ENCODE peak calls at places on chromosomes 11 and 22, in four cellular contexts. One of them, this sample, is unnamed.

GRCh38 chr11:6681949-6682348 is 1.2 kb downstream of the MRPL17 start:
- DNase-seq in lung: no peak
- DNase-seq in A549: no peak
- DNase-seq in BJ: no peak
- DNase-seq in this sample: no peak

GRCh38 chr11:3840870-3841425 is at the start of gene RHOG:
- DNase-seq in BJ: no peak
- DNase-seq in A549: peak
- DNase-seq in lung: peak
- DNase-seq in this sample: no peak

GRCh38 chr11:89613916-89614315 is 96.2 kb upstream of the TRIM77 start:
- DNase-seq in BJ: no peak
- DNase-seq in A549: no peak
- DNase-seq in lung: no peak
- DNase-seq in this sample: no peak

GRCh38 chr11:6438979-6439571 is 1.7 kb downstream of the HPX start:
- DNase-seq in lung: peak
- DNase-seq in A549: peak
- DNase-seq in BJ: no peak
- DNase-seq in this sample: no peak

GRCh38 chr11:123062892-123063395 is 1.0 kb upstream of the HSPA8 start:
- DNase-seq in A549: no peak
- DNase-seq in BJ: no peak
- DNase-seq in lung: no peak
- DNase-seq in this sample: no peak

GRCh38 chr22:36746571-36746970 is 29.3 kb downstream of the IFT27 start:
- DNase-seq in lung: no peak
- DNase-seq in BJ: no peak
- DNase-seq in A549: no peak
- DNase-seq in this sample: no peak

GRCh38 chr22:45322873-45323525 is 13.3 kb downstream of the FAM118A start:
- DNase-seq in BJ: no peak
- DNase-seq in lung: no peak
- DNase-seq in A549: no peak
- DNase-seq in this sample: no peak

GRCh38 chr11:299081-299891 is at the start of gene IFITM5:
- DNase-seq in lung: no peak
- DNase-seq in A549: no peak
- DNase-seq in BJ: no peak
- DNase-seq in this sample: no peak

GRCh38 chr11:121688860-121689614 is 236.3 kb upstream of the SORL1-AS1 start:
- DNase-seq in lung: no peak
- DNase-seq in A549: no peak
- DNase-seq in BJ: no peak
- DNase-seq in this sample: no peak

GRCh38 chr22:29799217-29799680 is 32.1 kb downstream of the UQCR10 start:
- DNase-seq in BJ: peak
- DNase-seq in A549: peak
- DNase-seq in lung: peak
- DNase-seq in this sample: peak

GRCh38 chr11:132126973-132127900 is 756.8 kb downstream of the NTM start:
- DNase-seq in A549: no peak
- DNase-seq in BJ: peak
- DNase-seq in lung: peak
- DNase-seq in this sample: peak

DNA sequence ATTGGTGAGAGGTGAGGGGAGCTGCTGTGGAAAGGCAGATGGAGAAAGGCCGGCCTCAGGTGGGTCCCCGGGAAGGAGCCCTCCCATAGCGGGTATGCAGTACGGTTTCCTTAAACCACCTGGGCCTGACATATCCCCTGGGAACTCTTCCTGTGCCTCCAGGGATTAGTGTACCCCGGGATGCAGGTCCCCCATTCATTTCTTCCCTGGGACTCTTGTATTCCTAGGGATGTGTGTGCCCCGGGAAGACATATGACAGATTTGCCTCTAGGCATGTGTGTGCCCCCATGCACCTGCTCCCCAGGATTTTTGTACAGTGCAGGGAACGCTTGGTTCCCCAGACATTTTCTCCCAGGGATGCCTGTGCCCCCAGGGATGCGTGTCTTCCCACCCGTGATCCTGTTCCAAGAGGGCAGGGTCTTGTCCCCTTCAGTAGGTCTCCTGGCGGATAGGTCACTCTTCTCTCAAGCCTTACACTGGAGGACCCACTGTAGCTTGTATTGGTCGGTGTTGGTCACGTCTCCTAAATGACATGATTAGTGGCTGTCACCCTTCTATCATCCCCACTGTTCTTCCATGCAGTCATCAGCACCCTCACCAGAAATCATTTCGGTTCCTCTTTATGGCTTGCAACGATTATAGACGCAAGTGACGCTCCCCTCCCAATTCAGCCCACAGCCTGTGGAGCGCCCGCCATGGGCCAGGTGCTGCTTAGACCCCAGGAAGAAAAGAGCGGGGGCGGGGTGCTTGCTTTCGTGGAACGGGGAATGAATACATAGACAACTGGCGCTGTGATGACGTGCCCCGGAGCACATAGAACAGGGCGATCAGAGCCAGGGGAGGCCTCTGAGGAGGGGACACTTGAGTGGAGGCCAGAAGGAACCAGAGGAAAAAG is 1.3 kb downstream of the PARVB start:
- DNase-seq in lung: no peak
- DNase-seq in A549: no peak
- DNase-seq in BJ: no peak
- DNase-seq in this sample: no peak
- H3K4me3 ChIP-seq in lung: no peak
- H3K4me3 ChIP-seq in A549: peak
- H3K4me3 ChIP-seq in BJ: peak
- H3K4me3 ChIP-seq in this sample: peak

DNA sequence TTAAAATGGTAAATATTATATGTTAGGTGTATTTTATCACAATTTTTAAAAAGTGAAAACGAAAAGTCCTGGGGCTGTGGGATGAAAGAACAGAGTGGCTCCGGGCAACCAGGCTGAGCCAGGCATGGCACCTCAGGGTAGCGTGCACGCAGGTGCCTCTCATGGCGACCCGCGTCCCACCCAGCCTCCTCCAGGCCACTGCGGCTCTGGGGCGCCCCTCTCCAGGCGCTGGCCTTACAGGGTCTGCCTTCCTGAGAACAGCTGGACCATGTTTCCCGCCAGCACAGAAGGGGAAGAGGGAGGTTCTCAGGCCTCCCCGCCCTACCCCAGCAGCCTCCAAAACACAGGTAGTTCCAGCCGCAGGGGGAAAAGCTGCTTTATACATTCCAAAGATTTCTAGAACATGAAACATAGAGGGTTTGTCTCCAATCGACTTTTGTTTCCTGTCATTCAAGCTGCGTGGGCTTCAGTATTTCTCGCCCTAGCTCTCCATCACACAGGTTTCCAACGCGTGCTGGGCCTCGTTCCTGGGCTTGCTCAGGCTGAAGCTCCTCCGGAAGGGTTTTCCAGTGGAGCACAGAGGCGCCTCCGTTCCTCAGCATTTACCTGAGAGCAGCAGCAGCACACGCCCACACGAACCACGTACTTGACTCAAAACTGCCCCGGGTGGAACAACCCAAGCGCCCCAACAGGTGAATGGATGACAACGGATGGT is 10.5 kb downstream of the EHD1 start:
- DNase-seq in A549: no peak
- DNase-seq in BJ: no peak
- DNase-seq in lung: no peak
- DNase-seq in this sample: no peak
- TF ChIP-seq CTCF in A549: no peak
- TF ChIP-seq CTCF in BJ: no peak
- TF ChIP-seq CTCF in lung: no peak
- TF ChIP-seq CTCF in this sample: no peak

GRCh38 chr22:30821863-30822215 is 127.2 kb downstream of the OSBP2 start:
- DNase-seq in lung: no peak
- DNase-seq in A549: no peak
- DNase-seq in BJ: no peak
- DNase-seq in this sample: no peak
- H3K4me3 ChIP-seq in lung: no peak
- H3K4me3 ChIP-seq in A549: no peak
- H3K4me3 ChIP-seq in BJ: peak
- H3K4me3 ChIP-seq in this sample: peak

GRCh38 chr22:21642584-21643448 is 714 bp downstream of the SDF2L1 start:
- DNase-seq in A549: peak
- DNase-seq in BJ: no peak
- DNase-seq in lung: peak
- DNase-seq in this sample: no peak
- TF ChIP-seq CTCF in A549: peak
- TF ChIP-seq CTCF in BJ: peak
- TF ChIP-seq CTCF in lung: peak
- TF ChIP-seq CTCF in this sample: peak

DNA sequence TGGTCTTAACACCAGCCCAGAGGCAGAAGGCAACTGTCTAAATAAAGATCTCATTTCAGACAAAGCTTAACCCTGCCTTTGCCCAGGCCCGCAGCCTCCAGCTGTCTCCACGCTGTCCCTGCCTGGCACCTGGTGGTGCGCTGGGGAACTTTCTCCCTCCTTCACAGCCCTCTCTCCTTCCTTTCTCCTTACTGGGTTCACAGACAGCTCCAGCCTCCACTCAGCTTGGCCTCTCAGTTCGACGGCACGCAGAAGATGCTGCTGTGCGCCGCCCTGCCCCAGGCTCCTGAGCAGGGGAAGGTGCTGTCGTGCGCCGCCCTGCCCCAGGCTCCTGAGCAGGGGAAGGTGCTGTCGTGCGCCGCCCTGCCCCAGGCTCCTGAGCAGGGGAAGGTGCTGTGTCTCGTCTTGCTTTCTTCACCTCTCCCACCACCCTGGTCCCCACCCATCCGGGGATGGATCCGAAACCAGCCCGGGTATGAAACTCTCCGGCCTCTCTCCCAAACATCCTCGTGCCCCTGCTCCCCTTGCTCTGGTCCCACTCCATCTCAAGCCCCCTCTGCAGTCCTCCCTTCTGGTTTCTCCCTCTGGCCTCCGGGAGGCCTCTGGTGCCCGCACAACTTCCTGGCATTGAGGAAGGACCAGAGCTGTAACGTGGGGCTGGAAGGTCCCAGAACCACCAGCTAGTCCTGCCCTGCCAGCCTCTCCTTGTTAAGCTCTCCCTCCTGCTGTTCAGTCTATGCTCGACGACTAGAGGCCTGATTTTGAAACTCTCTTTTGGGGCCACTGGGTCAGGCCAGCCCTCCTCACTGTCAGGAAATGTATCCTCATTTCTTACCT is 22.9 kb upstream of the JAM3 start:
- DNase-seq in lung: no peak
- DNase-seq in BJ: no peak
- DNase-seq in A549: no peak
- DNase-seq in this sample: no peak
- H3K4me3 ChIP-seq in lung: no peak
- H3K4me3 ChIP-seq in BJ: no peak
- H3K4me3 ChIP-seq in A549: no peak
- H3K4me3 ChIP-seq in this sample: no peak

GRCh38 chr11:64216879-64217278 is 9.1 kb downstream of the TRPT1 start:
- DNase-seq in A549: no peak
- DNase-seq in BJ: no peak
- DNase-seq in lung: no peak
- DNase-seq in this sample: no peak
- TF ChIP-seq CTCF in A549: no peak
- TF ChIP-seq CTCF in BJ: no peak
- TF ChIP-seq CTCF in lung: no peak
- TF ChIP-seq CTCF in this sample: no peak

DNA sequence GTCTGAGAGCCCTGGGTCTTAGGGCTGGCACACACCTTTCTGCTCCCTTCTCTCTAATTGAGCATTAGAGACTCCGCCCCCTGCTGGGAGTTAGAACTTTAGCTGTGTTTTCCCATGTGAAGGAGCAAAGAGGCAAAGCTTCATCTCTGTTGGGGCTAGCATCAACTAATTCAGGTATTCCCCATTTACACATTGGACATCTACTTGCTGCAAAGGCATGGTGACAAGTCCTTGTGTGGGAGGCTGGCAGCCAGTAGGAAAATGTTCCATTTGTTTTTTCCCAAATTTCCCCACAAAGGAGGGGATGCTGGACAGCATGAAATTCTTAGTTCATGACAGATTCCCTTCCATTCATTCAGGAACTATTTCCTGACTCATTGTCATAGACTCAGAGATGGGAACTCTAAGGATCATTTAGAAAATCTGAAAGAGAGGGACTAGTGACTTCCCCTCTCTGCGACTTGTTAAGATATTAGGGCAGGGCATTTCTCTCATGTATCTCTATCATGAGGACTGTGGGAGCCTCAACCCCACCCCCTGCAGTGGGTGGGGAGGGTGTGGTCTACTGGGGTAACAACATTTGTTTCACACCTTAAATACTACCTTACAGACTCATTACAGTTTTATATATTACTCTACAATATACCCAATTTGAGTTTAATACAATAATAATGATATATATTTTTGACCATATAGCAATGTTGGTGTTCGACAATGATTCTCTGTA is 3.7 kb downstream of the CD44 start:
- DNase-seq in A549: no peak
- DNase-seq in BJ: peak
- DNase-seq in lung: no peak
- DNase-seq in this sample: no peak
- H3K4me3 ChIP-seq in A549: no peak
- H3K4me3 ChIP-seq in BJ: peak
- H3K4me3 ChIP-seq in lung: no peak
- H3K4me3 ChIP-seq in this sample: no peak

GRCh38 chr22:20430641-20431519 is 6.7 kb downstream of the SCARF2 start:
- DNase-seq in lung: no peak
- DNase-seq in A549: peak
- DNase-seq in BJ: no peak
- DNase-seq in this sample: no peak
- TF ChIP-seq CTCF in lung: no peak
- TF ChIP-seq CTCF in A549: peak
- TF ChIP-seq CTCF in BJ: peak
- TF ChIP-seq CTCF in this sample: peak

GRCh38 chr22:26835929-26836528 is 178.6 kb downstream of the MIAT start:
- DNase-seq in A549: peak
- DNase-seq in BJ: no peak
- DNase-seq in lung: peak
- DNase-seq in this sample: no peak
- H3K4me3 ChIP-seq in A549: no peak
- H3K4me3 ChIP-seq in BJ: no peak
- H3K4me3 ChIP-seq in lung: no peak
- H3K4me3 ChIP-seq in this sample: no peak

GRCh38 chr11:2835768-2836150 is 49.8 kb downstream of the CDKN1C start:
- DNase-seq in A549: no peak
- DNase-seq in lung: no peak
- DNase-seq in BJ: no peak
- DNase-seq in this sample: no peak

GRCh38 chr11:2836335-2837095 is 49.1 kb downstream of the CDKN1C start:
- DNase-seq in lung: no peak
- DNase-seq in A549: no peak
- DNase-seq in BJ: no peak
- DNase-seq in this sample: no peak

GRCh38 chr11:2837651-2838050 is 47.9 kb downstream of the CDKN1C start:
- DNase-seq in BJ: no peak
- DNase-seq in A549: no peak
- DNase-seq in lung: no peak
- DNase-seq in this sample: no peak

GRCh38 chr11:2838091-2838490 is 47.5 kb downstream of the CDKN1C start:
- DNase-seq in lung: no peak
- DNase-seq in BJ: no peak
- DNase-seq in A549: no peak
- DNase-seq in this sample: no peak

GRCh38 chr11:2837096-2837601 is 48.4 kb downstream of the CDKN1C start:
- DNase-seq in BJ: no peak
- DNase-seq in A549: peak
- DNase-seq in lung: peak
- DNase-seq in this sample: no peak
- TF ChIP-seq CTCF in BJ: peak
- TF ChIP-seq CTCF in A549: no peak
- TF ChIP-seq CTCF in lung: no peak
- TF ChIP-seq CTCF in this sample: peak

This sample was measured in retinal pigment epithelial cell.